ENCODE peak calls at places on chromosomes 7 and 10, in seven cellular contexts. One of them, this sample, is unnamed.

GRCh38 chr7:45581271-45581780 is 7.2 kb downstream of the ADCY1 start:
- DNase-seq in AG04449: no peak
- DNase-seq in fibroblast of lung: no peak
- DNase-seq in cardiac muscle cell: no peak
- DNase-seq in GM20000: no peak
- DNase-seq in colonic mucosa: no peak
- DNase-seq in BJ: no peak
- DNase-seq in this sample: no peak

GRCh38 chr7:67788689-67789088 is 792.1 kb downstream of the TYW1 start:
- DNase-seq in AG04449: no peak
- DNase-seq in fibroblast of lung: no peak
- DNase-seq in cardiac muscle cell: peak; percentile 54
- DNase-seq in GM20000: no peak
- DNase-seq in colonic mucosa: no peak
- DNase-seq in BJ: no peak
- DNase-seq in this sample: no peak

GRCh38 chr7:122767339-122767738 is 64.6 kb upstream of the RNF148 start:
- DNase-seq in AG04449: no peak
- DNase-seq in fibroblast of lung: no peak
- DNase-seq in cardiac muscle cell: no peak
- DNase-seq in GM20000: no peak
- DNase-seq in colonic mucosa: no peak
- DNase-seq in BJ: no peak
- DNase-seq in this sample: no peak

GRCh38 chr10:49841615-49842180 is 79.6 kb upstream of the OGDHL start:
- DNase-seq in AG04449: no peak
- DNase-seq in fibroblast of lung: no peak
- DNase-seq in cardiac muscle cell: no peak
- DNase-seq in GM20000: no peak
- DNase-seq in colonic mucosa: no peak
- DNase-seq in BJ: no peak
- DNase-seq in this sample: no peak

GRCh38 chr7:99437946-99438572 is 539 bp downstream of the PTCD1 start:
- DNase-seq in AG04449: no peak
- DNase-seq in fibroblast of lung: no peak
- DNase-seq in cardiac muscle cell: no peak
- DNase-seq in GM20000: no peak
- DNase-seq in colonic mucosa: no peak
- DNase-seq in BJ: no peak
- DNase-seq in this sample: no peak

GRCh38 chr10:78664929-78665525 is 403.7 kb upstream of the ZMIZ1 start:
- DNase-seq in AG04449: no peak
- DNase-seq in fibroblast of lung: peak; percentile 41
- DNase-seq in cardiac muscle cell: no peak
- DNase-seq in GM20000: peak; percentile 19
- DNase-seq in colonic mucosa: peak; percentile 47
- DNase-seq in BJ: no peak
- DNase-seq in this sample: no peak

GRCh38 chr10:124343351-124344265 is 75.1 kb downstream of the OAT start:
- DNase-seq in AG04449: no peak
- DNase-seq in fibroblast of lung: no peak
- DNase-seq in cardiac muscle cell: no peak
- DNase-seq in GM20000: no peak
- DNase-seq in colonic mucosa: no peak
- DNase-seq in BJ: no peak
- DNase-seq in this sample: no peak

GRCh38 chr7:134546903-134547737 is 1.8 kb upstream of the AKR1B15 start:
- DNase-seq in AG04449: no peak
- DNase-seq in fibroblast of lung: no peak
- DNase-seq in cardiac muscle cell: peak; percentile 18
- DNase-seq in GM20000: no peak
- DNase-seq in colonic mucosa: peak; percentile 85
- DNase-seq in BJ: no peak
- DNase-seq in this sample: peak; percentile 59

GRCh38 chr7:42207420-42207819 is 29.6 kb downstream of the GLI3 start:
- DNase-seq in AG04449: no peak
- DNase-seq in fibroblast of lung: no peak
- DNase-seq in cardiac muscle cell: no peak
- DNase-seq in GM20000: no peak
- DNase-seq in colonic mucosa: no peak
- DNase-seq in BJ: no peak
- DNase-seq in this sample: no peak

GRCh38 chr7:157211710-157212109 is 73.0 kb downstream of the UBE3C start:
- DNase-seq in AG04449: peak; percentile 75
- DNase-seq in fibroblast of lung: peak; percentile 95
- DNase-seq in cardiac muscle cell: no peak
- DNase-seq in GM20000: no peak
- DNase-seq in colonic mucosa: no peak
- DNase-seq in BJ: no peak
- DNase-seq in this sample: no peak

GRCh38 chr10:104331208-104331838 is 6.9 kb downstream of the ITPRIP start:
- DNase-seq in AG04449: no peak
- DNase-seq in fibroblast of lung: peak; percentile 81
- DNase-seq in cardiac muscle cell: no peak
- DNase-seq in GM20000: no peak
- DNase-seq in colonic mucosa: no peak
- DNase-seq in BJ: no peak
- DNase-seq in this sample: peak; percentile 15

GRCh38 chr7:130292682-130293257 is at the start of gene CPA4:
- DNase-seq in AG04449: peak; percentile 100
- DNase-seq in fibroblast of lung: peak; percentile 100
- DNase-seq in cardiac muscle cell: no peak
- DNase-seq in GM20000: no peak
- DNase-seq in colonic mucosa: no peak
- DNase-seq in BJ: peak; percentile 94
- DNase-seq in this sample: no peak

GRCh38 chr10:70617798-70618568 is 15.4 kb upstream of the PRF1 start:
- DNase-seq in AG04449: peak; percentile 34
- DNase-seq in fibroblast of lung: peak; percentile 96
- DNase-seq in cardiac muscle cell: no peak
- DNase-seq in GM20000: no peak
- DNase-seq in colonic mucosa: no peak
- DNase-seq in BJ: no peak
- DNase-seq in this sample: no peak

GRCh38 chr10:44569193-44570091 is 184.5 kb upstream of the CXCL12 start:
- DNase-seq in AG04449: peak; percentile 91
- DNase-seq in fibroblast of lung: peak; percentile 97
- DNase-seq in cardiac muscle cell: no peak
- DNase-seq in GM20000: no peak
- DNase-seq in colonic mucosa: no peak
- DNase-seq in BJ: peak; percentile 90
- DNase-seq in this sample: no peak

DNA sequence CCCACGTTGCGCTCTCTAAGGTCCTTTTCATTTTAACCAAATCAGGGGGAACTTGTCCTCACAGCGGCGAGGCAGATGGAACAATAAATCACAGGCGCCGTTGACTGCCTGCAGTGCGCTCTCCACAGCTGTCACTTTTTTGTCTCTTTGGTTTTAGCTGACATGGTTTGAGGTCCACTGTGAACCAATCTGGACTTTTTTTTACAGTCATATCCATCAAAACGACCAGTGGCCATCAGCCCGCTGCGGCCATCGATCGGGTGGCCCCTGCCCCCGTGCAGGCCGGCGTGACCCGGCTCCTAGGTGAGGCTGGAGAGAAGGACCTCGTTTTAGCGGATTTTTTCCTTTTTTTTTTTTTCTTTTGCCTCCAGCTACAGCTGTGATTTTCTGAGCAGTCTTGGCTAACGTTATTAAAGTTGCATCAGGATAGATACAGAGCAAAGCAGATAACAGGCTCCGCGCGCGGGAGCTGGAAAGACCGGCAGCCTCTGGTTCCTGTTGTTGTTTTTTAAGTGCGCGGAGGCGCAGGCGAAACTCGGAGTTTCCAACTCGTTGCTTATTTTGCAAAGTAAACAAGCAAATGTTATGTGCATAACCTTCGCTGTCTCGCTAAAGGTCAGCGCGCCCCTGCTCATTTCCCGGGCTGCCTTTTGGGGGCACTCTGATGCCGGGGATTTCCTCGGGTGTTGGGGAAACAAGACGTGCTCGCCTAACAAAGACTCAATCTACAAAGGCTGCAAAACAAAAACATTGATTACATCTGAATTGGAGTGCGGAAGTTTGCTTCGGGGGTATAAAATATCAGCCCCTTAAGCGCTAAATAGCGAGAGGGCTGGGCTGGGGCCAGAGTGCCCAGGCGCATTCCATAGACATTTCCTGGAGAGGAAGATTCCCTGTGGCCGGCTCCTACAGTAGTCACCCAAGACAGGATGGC is 414.9 kb upstream of the MKI67 start:
- DNase-seq in AG04449: no peak
- DNase-seq in fibroblast of lung: no peak
- DNase-seq in cardiac muscle cell: peak; percentile 50
- DNase-seq in GM20000: peak; percentile 20
- DNase-seq in colonic mucosa: peak; percentile 65
- DNase-seq in BJ: no peak
- DNase-seq in this sample: no peak
- TF ChIP-seq CTCF in AG04449: no peak
- TF ChIP-seq CTCF in fibroblast of lung: no peak
- TF ChIP-seq CTCF in cardiac muscle cell: peak; percentile 9
- TF ChIP-seq CTCF in GM20000: no peak
- TF ChIP-seq CTCF in colonic mucosa: no peak
- TF ChIP-seq CTCF in BJ: no peak
- TF ChIP-seq CTCF in this sample: no peak

GRCh38 chr7:150736864-150737263 is 354 bp upstream of the GIMAP5 start:
- DNase-seq in AG04449: no peak
- DNase-seq in fibroblast of lung: no peak
- DNase-seq in cardiac muscle cell: no peak
- DNase-seq in GM20000: no peak
- DNase-seq in colonic mucosa: no peak
- DNase-seq in BJ: no peak
- DNase-seq in this sample: no peak

GRCh38 chr7:150740053-150740452 is 2.8 kb downstream of the GIMAP5 start:
- DNase-seq in AG04449: no peak
- DNase-seq in fibroblast of lung: no peak
- DNase-seq in cardiac muscle cell: no peak
- DNase-seq in GM20000: no peak
- DNase-seq in colonic mucosa: no peak
- DNase-seq in BJ: no peak
- DNase-seq in this sample: no peak

GRCh38 chr7:150737265-150738055 is at the start of gene GIMAP5:
- DNase-seq in AG04449: no peak
- DNase-seq in fibroblast of lung: no peak
- DNase-seq in cardiac muscle cell: no peak
- DNase-seq in GM20000: no peak
- DNase-seq in colonic mucosa: no peak
- DNase-seq in BJ: no peak
- DNase-seq in this sample: peak; percentile 51

GRCh38 chr7:150738092-150739044 is 1.1 kb downstream of the GIMAP5 start:
- DNase-seq in AG04449: no peak
- DNase-seq in fibroblast of lung: peak; percentile 10
- DNase-seq in cardiac muscle cell: no peak
- DNase-seq in GM20000: no peak
- DNase-seq in colonic mucosa: no peak
- DNase-seq in BJ: no peak
- DNase-seq in this sample: no peak

DNA sequence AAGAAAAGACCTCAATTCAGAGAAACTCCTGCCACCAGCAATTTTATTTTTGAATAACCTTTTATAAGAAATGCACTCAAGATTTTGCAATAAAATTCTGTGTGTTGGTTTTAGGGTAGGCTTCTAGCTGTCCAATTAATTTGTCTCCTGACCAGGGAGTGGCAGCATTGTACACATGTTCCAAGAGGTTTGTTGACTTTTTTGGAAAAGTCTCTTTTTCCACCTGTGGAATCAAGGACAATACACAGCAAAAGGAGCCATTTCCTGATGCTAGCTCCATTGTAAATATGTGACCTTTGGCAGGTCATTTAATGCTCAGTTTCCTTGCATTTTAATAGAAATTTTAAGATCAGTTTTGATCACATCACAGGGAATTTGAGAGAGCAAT is 1.8 kb downstream of the GIMAP5 start:
- DNase-seq in AG04449: no peak
- DNase-seq in fibroblast of lung: no peak
- DNase-seq in cardiac muscle cell: no peak
- DNase-seq in GM20000: no peak
- DNase-seq in colonic mucosa: no peak
- DNase-seq in BJ: no peak
- DNase-seq in this sample: no peak
- TF ChIP-seq CTCF in AG04449: no peak
- TF ChIP-seq CTCF in fibroblast of lung: no peak
- TF ChIP-seq CTCF in cardiac muscle cell: no peak
- TF ChIP-seq CTCF in GM20000: no peak
- TF ChIP-seq CTCF in colonic mucosa: no peak
- TF ChIP-seq CTCF in BJ: no peak
- TF ChIP-seq CTCF in this sample: peak; percentile 11

GRCh38 chr10:75358835-75359421 is 42.6 kb downstream of the ZNF503 start:
- DNase-seq in AG04449: peak; percentile 68
- DNase-seq in fibroblast of lung: peak; percentile 85
- DNase-seq in cardiac muscle cell: no peak
- DNase-seq in GM20000: no peak
- DNase-seq in colonic mucosa: no peak
- DNase-seq in BJ: peak; percentile 64
- DNase-seq in this sample: no peak

GRCh38 chr10:75357500-75357899 is 44.1 kb downstream of the ZNF503 start:
- DNase-seq in AG04449: no peak
- DNase-seq in fibroblast of lung: no peak
- DNase-seq in cardiac muscle cell: no peak
- DNase-seq in GM20000: no peak
- DNase-seq in colonic mucosa: no peak
- DNase-seq in BJ: no peak
- DNase-seq in this sample: no peak

GRCh38 chr10:75358121-75358520 is 43.4 kb downstream of the ZNF503 start:
- DNase-seq in AG04449: no peak
- DNase-seq in fibroblast of lung: no peak
- DNase-seq in cardiac muscle cell: no peak
- DNase-seq in GM20000: no peak
- DNase-seq in colonic mucosa: peak; percentile 53
- DNase-seq in BJ: no peak
- DNase-seq in this sample: no peak

GRCh38 chr10:75367098-75367497 is 34.5 kb downstream of the ZNF503 start:
- DNase-seq in AG04449: no peak
- DNase-seq in fibroblast of lung: peak; percentile 56
- DNase-seq in cardiac muscle cell: no peak
- DNase-seq in GM20000: no peak
- DNase-seq in colonic mucosa: no peak
- DNase-seq in BJ: no peak
- DNase-seq in this sample: no peak

DNA sequence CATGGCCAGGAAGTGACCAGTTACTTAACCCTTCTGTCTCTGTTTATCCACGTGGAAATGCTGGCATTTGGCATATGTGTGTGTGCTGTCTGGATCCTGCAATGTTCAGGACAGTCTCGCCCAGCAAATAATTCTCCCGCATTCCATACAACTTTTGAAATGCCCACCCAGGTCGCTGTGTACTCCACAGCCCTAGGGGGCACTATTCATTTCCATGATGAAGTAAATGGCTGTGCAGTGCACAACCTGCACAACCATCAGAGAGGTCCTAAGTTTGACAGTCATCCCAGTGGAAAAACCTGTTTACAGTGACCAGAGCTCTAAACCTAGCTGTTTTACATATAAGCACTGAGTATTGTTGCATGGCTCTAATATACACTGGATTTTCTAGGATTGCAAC is 38.1 kb downstream of the ZNF503 start:
- DNase-seq in AG04449: no peak
- DNase-seq in fibroblast of lung: no peak
- DNase-seq in cardiac muscle cell: no peak
- DNase-seq in GM20000: no peak
- DNase-seq in colonic mucosa: no peak
- DNase-seq in BJ: no peak
- DNase-seq in this sample: no peak
- TF ChIP-seq CTCF in AG04449: no peak
- TF ChIP-seq CTCF in fibroblast of lung: no peak
- TF ChIP-seq CTCF in cardiac muscle cell: no peak
- TF ChIP-seq CTCF in GM20000: no peak
- TF ChIP-seq CTCF in colonic mucosa: no peak
- TF ChIP-seq CTCF in BJ: no peak
- TF ChIP-seq CTCF in this sample: no peak

GRCh38 chr7:26368542-26368941 is 76.9 kb downstream of the SNX10 start:
- DNase-seq in AG04449: no peak
- DNase-seq in fibroblast of lung: no peak
- DNase-seq in cardiac muscle cell: no peak
- DNase-seq in GM20000: no peak
- DNase-seq in colonic mucosa: no peak
- DNase-seq in BJ: no peak
- DNase-seq in this sample: no peak
- TF ChIP-seq CTCF in AG04449: no peak
- TF ChIP-seq CTCF in fibroblast of lung: no peak
- TF ChIP-seq CTCF in cardiac muscle cell: no peak
- TF ChIP-seq CTCF in GM20000: no peak
- TF ChIP-seq CTCF in colonic mucosa: no peak
- TF ChIP-seq CTCF in BJ: peak; percentile 9
- TF ChIP-seq CTCF in this sample: no peak

This sample was measured in natural killer cell.